ENCODE peak calls at places on chromosomes 2 and 18, in five cellular contexts. H is K562, Q is HEK293T, E is HepG2, P is GM12878. W is an unnamed sample.

GRCh38 chr2:239913632-239914417 is 111.3 kb downstream of the NDUFA10 start:
- DNase-seq in H (no peak), E (peak), Q (no peak), P (no peak), W (no peak)

GRCh38 chr2:1528273-1529064 is 115.2 kb downstream of the TPO start:
- DNase-seq in Q (no peak), P (no peak), H (no peak), E (no peak), W (no peak)

GRCh38 chr18:57428221-57429150 is 6.7 kb upstream of the ONECUT2 start:
- DNase-seq in E (no peak), Q (no peak), P (no peak), H (no peak), W (no peak)

GRCh38 chr2:111701266-111701665 is 182.7 kb downstream of the ANAPC1 start:
- DNase-seq in E (no peak), H (no peak), P (no peak), Q (no peak), W (no peak)

GRCh38 chr18:26566874-26567273 is 18.5 kb upstream of the KCTD1 start:
- DNase-seq in P (no peak), Q (no peak), H (no peak), E (no peak), W (no peak)

GRCh38 chr2:23695214-23696162 is 231.4 kb downstream of the ATAD2B start:
- DNase-seq in H (no peak), Q (no peak), P (no peak), E (no peak), W (peak)

GRCh38 chr2:98348066-98348561 is 1.9 kb downstream of the CNGA3 start:
- DNase-seq in P (no peak), H (no peak), Q (no peak), E (no peak), W (peak)

GRCh38 chr18:2070636-2071035 is 500.7 kb downstream of the METTL4 start:
- DNase-seq in E (no peak), H (no peak), Q (no peak), P (no peak), W (no peak)

GRCh38 chr2:1548910-1549673 is 135.8 kb downstream of the TPO start:
- DNase-seq in E (no peak), H (no peak), P (no peak), Q (no peak), W (no peak)

GRCh38 chr2:61340242-61340641 is 130.6 kb downstream of the USP34 start:
- DNase-seq in Q (no peak), H (no peak), P (no peak), E (no peak), W (no peak)

GRCh38 chr2:163467206-163467605 is 268.6 kb downstream of the FIGN start:
- DNase-seq in P (no peak), H (no peak), Q (no peak), E (no peak), W (peak)

GRCh38 chr2:225454412-225454811 is 54.9 kb downstream of the NYAP2 start:
- DNase-seq in P (no peak), E (no peak), Q (no peak), H (no peak), W (no peak)

GRCh38 chr2:225457462-225457861 is 58.0 kb downstream of the NYAP2 start:
- DNase-seq in P (no peak), Q (no peak), H (no peak), E (no peak), W (no peak)

GRCh38 chr2:225458431-225459117 is 59.1 kb downstream of the NYAP2 start:
- DNase-seq in Q (no peak), H (no peak), E (no peak), P (no peak), W (no peak)

GRCh38 chr2:225456619-225457260 is 57.2 kb downstream of the NYAP2 start:
- DNase-seq in E (no peak), Q (no peak), H (no peak), P (no peak), W (no peak)

DNA sequence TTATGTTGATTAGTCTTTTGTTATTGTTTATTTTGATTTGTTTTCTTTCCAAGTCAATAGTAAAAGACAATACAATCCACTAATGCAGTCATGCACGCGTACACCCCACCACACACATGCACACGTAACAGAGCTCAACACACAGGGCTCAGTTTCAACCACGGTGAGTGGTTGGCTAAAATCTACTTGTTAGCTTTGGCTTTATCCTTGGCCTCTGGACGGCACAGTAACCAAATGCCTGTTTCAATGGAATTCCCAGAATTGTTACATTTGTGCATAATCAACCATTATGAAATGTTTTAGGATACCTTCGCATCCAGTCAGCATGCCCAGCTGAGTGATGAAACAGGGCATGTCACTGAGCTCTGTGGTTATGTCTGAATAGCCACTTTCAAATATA is 53.2 kb downstream of the NYAP2 start:
- DNase-seq in Q (no peak), P (no peak), E (no peak), H (no peak), W (no peak)
- TF ChIP-seq FOXM1 in Q (no peak), P (no peak), E (no peak), H (no peak), W (no peak)

GRCh38 chr2:105537466-105537865 is 138.6 kb upstream of the FHL2 start:
- DNase-seq in Q (no peak), P (no peak), H (no peak), E (no peak), W (no peak)

GRCh38 chr2:105540642-105541041 is 141.8 kb upstream of the FHL2 start:
- DNase-seq in Q (no peak), H (no peak), P (no peak), E (no peak), W (no peak)

GRCh38 chr2:105541189-105542050 is 142.6 kb upstream of the FHL2 start:
- DNase-seq in H (no peak), Q (no peak), P (no peak), E (no peak), W (no peak)

GRCh38 chr2:105538840-105539239 is 140.0 kb upstream of the FHL2 start:
- DNase-seq in P (no peak), H (no peak), Q (no peak), E (no peak), W (no peak)

GRCh38 chr2:105539331-105539730 is 140.5 kb upstream of the FHL2 start:
- DNase-seq in Q (no peak), P (no peak), E (no peak), H (no peak), W (no peak)
- TF ChIP-seq FOXM1 in Q (no peak), P (no peak), E (no peak), H (no peak), W (no peak)

GRCh38 chr2:10297950-10298349 is 4.8 kb upstream of the HPCAL1 start:
- DNase-seq in Q (no peak), P (no peak), H (peak), E (peak), W (peak)
- TF ChIP-seq FOXM1 in Q (no peak), P (no peak), H (no peak), E (no peak), W (no peak)

GRCh38 chr2:10765461-10765860 is 44.0 kb downstream of the ATP6V1C2 start:
- DNase-seq in Q (no peak), H (no peak), E (no peak), P (no peak), W (no peak)
- TF ChIP-seq FOXM1 in Q (no peak), H (no peak), E (no peak), P (no peak), W (no peak)

DNA sequence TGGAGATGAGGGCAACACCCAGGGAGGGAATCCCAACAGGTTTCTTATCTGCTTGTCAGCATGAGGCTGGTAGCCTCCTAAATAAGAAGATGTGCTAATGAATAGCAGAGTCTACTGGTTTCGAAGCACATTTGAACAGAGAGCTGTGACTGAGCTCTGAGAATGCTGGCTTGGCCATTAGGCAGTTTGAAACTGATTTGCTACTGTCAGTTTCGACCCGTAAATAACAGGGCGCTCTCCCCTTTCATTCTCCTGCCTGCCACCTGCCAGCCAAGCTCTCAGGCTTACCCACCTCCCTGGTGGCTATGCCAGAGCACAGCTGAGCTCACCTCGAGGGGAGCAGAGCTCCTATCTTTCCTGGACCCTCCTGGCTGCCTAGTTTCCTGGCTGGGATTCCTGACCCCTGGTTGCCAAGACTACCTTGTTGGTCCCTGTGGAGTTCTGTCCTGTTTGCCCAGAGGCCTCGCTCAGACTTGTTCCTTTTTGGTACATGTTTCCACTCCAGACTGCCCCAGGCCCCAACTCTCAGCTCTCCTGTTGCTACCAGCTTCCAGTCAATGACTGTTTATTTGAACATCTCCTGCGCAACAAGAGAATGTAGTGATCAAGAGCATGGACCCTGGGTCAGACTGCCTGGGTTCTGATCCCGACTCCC is 102.3 kb upstream of the ALPP start:
- DNase-seq in H (no peak), P (no peak), Q (no peak), E (no peak), W (no peak)
- TF ChIP-seq FOXM1 in H (no peak), P (no peak), Q (no peak), E (no peak), W (no peak)

GRCh38 chr2:128733450-128733849 is 414.8 kb upstream of the HS6ST1 start:
- DNase-seq in E (no peak), P (no peak), Q (no peak), H (no peak), W (peak)

GRCh38 chr2:128736046-128736688 is 417.5 kb upstream of the HS6ST1 start:
- DNase-seq in P (no peak), Q (no peak), E (no peak), H (no peak), W (peak)

GRCh38 chr2:128732976-128733431 is 414.3 kb upstream of the HS6ST1 start:
- DNase-seq in P (no peak), Q (no peak), H (no peak), E (no peak), W (no peak)

GRCh38 chr2:128735296-128735960 is 416.8 kb upstream of the HS6ST1 start:
- DNase-seq in H (no peak), E (no peak), P (no peak), Q (no peak), W (no peak)

GRCh38 chr2:128734521-128735295 is 416.0 kb upstream of the HS6ST1 start:
- DNase-seq in E (no peak), Q (no peak), H (no peak), P (no peak), W (peak)
- TF ChIP-seq FOXM1 in E (no peak), Q (no peak), H (no peak), P (no peak), W (no peak)

W was measured in SK-N-SH.